ENCODE peak calls at places on chromosomes 7 and 10, in six cellular contexts. One of them, this sample, is unnamed.

GRCh38 chr7:12436896-12437535 is 33.4 kb upstream of the VWDE start:
- DNase-seq in CD8-positive, alpha-beta T cell: no peak
- DNase-seq in B cell: no peak
- DNase-seq in NB4: peak; percentile 64
- DNase-seq in WTC11: peak; percentile 51
- DNase-seq in HL-60: peak; percentile 50
- DNase-seq in this sample: no peak

GRCh38 chr10:101538481-101538880 is 49.6 kb downstream of the POLL start:
- DNase-seq in HL-60: no peak
- DNase-seq in WTC11: no peak
- DNase-seq in CD8-positive, alpha-beta T cell: no peak
- DNase-seq in NB4: no peak
- DNase-seq in B cell: no peak
- DNase-seq in this sample: no peak

GRCh38 chr10:96310359-96310669 is 6.1 kb downstream of the DNTT start:
- DNase-seq in HL-60: no peak
- DNase-seq in WTC11: no peak
- DNase-seq in NB4: no peak
- DNase-seq in CD8-positive, alpha-beta T cell: no peak
- DNase-seq in B cell: no peak
- DNase-seq in this sample: no peak

GRCh38 chr10:113554214-113554613 is 1.4 kb downstream of the HABP2 start:
- DNase-seq in CD8-positive, alpha-beta T cell: no peak
- DNase-seq in HL-60: no peak
- DNase-seq in NB4: no peak
- DNase-seq in WTC11: no peak
- DNase-seq in B cell: no peak
- DNase-seq in this sample: no peak

GRCh38 chr7:13420711-13421110 is 568.8 kb downstream of the ETV1 start:
- DNase-seq in HL-60: no peak
- DNase-seq in B cell: no peak
- DNase-seq in WTC11: no peak
- DNase-seq in CD8-positive, alpha-beta T cell: no peak
- DNase-seq in NB4: no peak
- DNase-seq in this sample: no peak

GRCh38 chr7:150567168-150567567 is at the start of gene GIMAP4:
- DNase-seq in NB4: peak; percentile 19
- DNase-seq in HL-60: no peak
- DNase-seq in B cell: no peak
- DNase-seq in CD8-positive, alpha-beta T cell: no peak
- DNase-seq in WTC11: no peak
- DNase-seq in this sample: no peak

GRCh38 chr10:26215923-26216576 is 524 bp upstream of the GAD2 start:
- DNase-seq in NB4: no peak
- DNase-seq in B cell: no peak
- DNase-seq in WTC11: peak; percentile 77
- DNase-seq in HL-60: peak; percentile 4
- DNase-seq in CD8-positive, alpha-beta T cell: no peak
- DNase-seq in this sample: peak; percentile 70

GRCh38 chr7:44698046-44698580 is 50.5 kb upstream of the ZMIZ2 start:
- DNase-seq in WTC11: no peak
- DNase-seq in HL-60: no peak
- DNase-seq in NB4: no peak
- DNase-seq in CD8-positive, alpha-beta T cell: no peak
- DNase-seq in B cell: no peak
- DNase-seq in this sample: no peak

GRCh38 chr7:121994625-121995410 is 121.9 kb downstream of the PTPRZ1 start:
- DNase-seq in NB4: peak; percentile 76
- DNase-seq in HL-60: peak; percentile 48
- DNase-seq in WTC11: peak; percentile 71
- DNase-seq in B cell: peak; percentile 51
- DNase-seq in CD8-positive, alpha-beta T cell: no peak
- DNase-seq in this sample: peak; percentile 59

GRCh38 chr10:102065561-102066420 is 642 bp downstream of the HPS6 start:
- DNase-seq in WTC11: peak; percentile 57
- DNase-seq in B cell: peak; percentile 56
- DNase-seq in HL-60: peak; percentile 28
- DNase-seq in NB4: peak; percentile 60
- DNase-seq in CD8-positive, alpha-beta T cell: no peak
- DNase-seq in this sample: peak; percentile 46

GRCh38 chr10:1183746-1184145 is 127.6 kb downstream of the WDR37 start:
- DNase-seq in HL-60: no peak
- DNase-seq in NB4: no peak
- DNase-seq in WTC11: no peak
- DNase-seq in B cell: no peak
- DNase-seq in CD8-positive, alpha-beta T cell: no peak
- DNase-seq in this sample: no peak

GRCh38 chr10:86226801-86227201 is 139.8 kb downstream of the GRID1 start:
- DNase-seq in CD8-positive, alpha-beta T cell: no peak
- DNase-seq in NB4: peak; percentile 91
- DNase-seq in HL-60: peak; percentile 95
- DNase-seq in B cell: no peak
- DNase-seq in WTC11: no peak
- DNase-seq in this sample: no peak

GRCh38 chr10:59622320-59622901 is 87.2 kb downstream of the SLC16A9 start:
- DNase-seq in CD8-positive, alpha-beta T cell: no peak
- DNase-seq in NB4: peak; percentile 60
- DNase-seq in B cell: peak; percentile 36
- DNase-seq in WTC11: peak; percentile 54
- DNase-seq in HL-60: peak; percentile 16
- DNase-seq in this sample: peak; percentile 27

GRCh38 chr10:78641693-78642092 is 427.1 kb upstream of the ZMIZ1 start:
- DNase-seq in WTC11: no peak
- DNase-seq in NB4: no peak
- DNase-seq in CD8-positive, alpha-beta T cell: no peak
- DNase-seq in HL-60: no peak
- DNase-seq in B cell: no peak
- DNase-seq in this sample: no peak

GRCh38 chr7:33700001-33700899 is 205.1 kb upstream of the BMPER start:
- DNase-seq in NB4: no peak
- DNase-seq in WTC11: no peak
- DNase-seq in B cell: no peak
- DNase-seq in CD8-positive, alpha-beta T cell: no peak
- DNase-seq in HL-60: no peak
- DNase-seq in this sample: no peak

GRCh38 chr7:24907311-24907886 is 72.6 kb downstream of the OSBPL3 start:
- DNase-seq in WTC11: no peak
- DNase-seq in HL-60: no peak
- DNase-seq in NB4: peak; percentile 55
- DNase-seq in B cell: no peak
- DNase-seq in CD8-positive, alpha-beta T cell: no peak
- DNase-seq in this sample: no peak

DNA sequence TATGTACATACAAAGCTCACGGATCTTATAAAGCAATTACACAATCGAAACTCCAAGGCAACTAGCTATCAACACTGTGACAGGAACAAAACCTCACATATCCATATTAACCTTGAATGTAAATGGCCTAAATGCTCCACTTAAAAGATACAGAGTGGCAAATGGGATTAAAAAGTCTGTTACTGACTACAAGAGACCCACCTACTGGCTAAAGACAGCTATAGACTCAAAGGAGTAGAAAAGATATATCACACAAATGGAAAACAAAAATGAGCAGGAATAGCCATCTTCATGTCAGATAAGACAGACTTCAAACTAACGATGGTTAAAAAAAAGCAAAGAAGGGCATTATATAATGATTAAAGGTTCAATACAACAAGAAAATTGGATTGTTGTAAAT is 246.7 kb downstream of the ADRA2A start:
- DNase-seq in HL-60: no peak
- DNase-seq in WTC11: no peak
- DNase-seq in NB4: peak; percentile 7
- DNase-seq in CD8-positive, alpha-beta T cell: no peak
- DNase-seq in B cell: no peak
- DNase-seq in this sample: no peak
- TF ChIP-seq CTCF in HL-60: no peak
- TF ChIP-seq CTCF in WTC11: no peak
- TF ChIP-seq CTCF in NB4: no peak
- TF ChIP-seq CTCF in CD8-positive, alpha-beta T cell: no peak
- TF ChIP-seq CTCF in B cell: no peak
- TF ChIP-seq CTCF in this sample: no peak

DNA sequence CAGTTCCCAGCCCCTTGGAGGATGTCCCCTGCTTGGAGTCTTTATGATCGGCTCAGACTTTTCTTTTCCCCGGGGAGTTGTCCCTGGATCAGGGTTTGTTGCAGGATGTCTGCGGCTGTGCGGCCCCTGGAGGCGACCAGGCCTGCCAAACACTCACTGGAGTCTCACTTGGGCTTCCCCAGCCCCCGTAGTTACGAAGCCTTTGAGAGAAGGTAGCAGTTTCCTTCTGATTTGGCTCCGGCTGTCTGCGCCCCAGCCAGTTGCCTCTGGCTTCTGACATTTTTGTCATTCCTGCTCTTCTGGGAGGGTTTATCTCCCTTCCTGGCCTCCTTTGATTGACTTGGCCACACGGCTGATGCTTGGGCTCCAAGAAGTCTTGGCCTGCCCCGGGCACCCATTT is 16.1 kb downstream of the COL26A1 start:
- DNase-seq in HL-60: no peak
- DNase-seq in CD8-positive, alpha-beta T cell: no peak
- DNase-seq in WTC11: peak; percentile 67
- DNase-seq in NB4: no peak
- DNase-seq in B cell: no peak
- DNase-seq in this sample: no peak
- TF ChIP-seq CTCF in HL-60: no peak
- TF ChIP-seq CTCF in CD8-positive, alpha-beta T cell: no peak
- TF ChIP-seq CTCF in WTC11: no peak
- TF ChIP-seq CTCF in NB4: no peak
- TF ChIP-seq CTCF in B cell: no peak
- TF ChIP-seq CTCF in this sample: no peak

GRCh38 chr7:134019251-134019650 is 107.9 kb upstream of the LRGUK start:
- DNase-seq in B cell: no peak
- DNase-seq in HL-60: no peak
- DNase-seq in CD8-positive, alpha-beta T cell: no peak
- DNase-seq in WTC11: no peak
- DNase-seq in NB4: no peak
- DNase-seq in this sample: no peak

GRCh38 chr7:134022512-134022911 is 104.6 kb upstream of the LRGUK start:
- DNase-seq in CD8-positive, alpha-beta T cell: no peak
- DNase-seq in B cell: no peak
- DNase-seq in WTC11: no peak
- DNase-seq in HL-60: no peak
- DNase-seq in NB4: no peak
- DNase-seq in this sample: no peak

GRCh38 chr7:134018321-134018720 is 108.8 kb upstream of the LRGUK start:
- DNase-seq in NB4: no peak
- DNase-seq in HL-60: no peak
- DNase-seq in WTC11: no peak
- DNase-seq in CD8-positive, alpha-beta T cell: no peak
- DNase-seq in B cell: no peak
- DNase-seq in this sample: no peak

GRCh38 chr7:134024729-134025128 is 102.4 kb upstream of the LRGUK start:
- DNase-seq in HL-60: no peak
- DNase-seq in CD8-positive, alpha-beta T cell: no peak
- DNase-seq in NB4: no peak
- DNase-seq in WTC11: no peak
- DNase-seq in B cell: no peak
- DNase-seq in this sample: no peak

DNA sequence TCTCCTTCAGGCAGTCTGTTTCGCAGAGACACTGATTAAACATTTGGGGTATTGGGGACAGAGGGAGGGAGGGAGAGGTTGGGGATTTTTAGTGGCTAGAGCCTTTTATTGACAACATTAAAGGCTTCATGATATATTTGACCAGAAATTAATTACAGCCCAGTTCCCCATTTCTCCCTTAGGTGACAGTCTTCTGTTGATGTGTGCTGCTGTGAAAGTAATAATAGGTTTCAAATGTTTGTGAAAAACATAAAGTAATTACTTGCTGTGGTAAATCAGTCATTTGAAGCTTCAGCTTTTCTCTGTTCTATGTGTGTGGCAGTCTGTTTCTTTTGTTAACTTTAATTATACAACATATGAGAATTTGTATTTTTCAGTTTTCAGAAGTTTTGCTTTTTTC is 105.3 kb upstream of the LRGUK start:
- DNase-seq in WTC11: no peak
- DNase-seq in HL-60: no peak
- DNase-seq in CD8-positive, alpha-beta T cell: no peak
- DNase-seq in NB4: no peak
- DNase-seq in B cell: no peak
- DNase-seq in this sample: no peak
- TF ChIP-seq CTCF in WTC11: no peak
- TF ChIP-seq CTCF in HL-60: no peak
- TF ChIP-seq CTCF in CD8-positive, alpha-beta T cell: no peak
- TF ChIP-seq CTCF in NB4: no peak
- TF ChIP-seq CTCF in B cell: no peak
- TF ChIP-seq CTCF in this sample: no peak

GRCh38 chr7:25947669-25948516 is 204.1 kb upstream of the NFE2L3 start:
- DNase-seq in B cell: no peak
- DNase-seq in CD8-positive, alpha-beta T cell: no peak
- DNase-seq in NB4: no peak
- DNase-seq in HL-60: no peak
- DNase-seq in WTC11: no peak
- DNase-seq in this sample: no peak

GRCh38 chr7:25950488-25951413 is 201.2 kb upstream of the NFE2L3 start:
- DNase-seq in HL-60: peak; percentile 95
- DNase-seq in NB4: peak; percentile 99
- DNase-seq in CD8-positive, alpha-beta T cell: peak; percentile 70
- DNase-seq in B cell: peak; percentile 91
- DNase-seq in WTC11: peak; percentile 95
- DNase-seq in this sample: peak; percentile 96

GRCh38 chr7:25951414-25952276 is 200.4 kb upstream of the NFE2L3 start:
- DNase-seq in HL-60: no peak
- DNase-seq in WTC11: no peak
- DNase-seq in B cell: no peak
- DNase-seq in NB4: peak; percentile 12
- DNase-seq in CD8-positive, alpha-beta T cell: no peak
- DNase-seq in this sample: no peak

GRCh38 chr7:25952277-25953057 is 199.5 kb upstream of the NFE2L3 start:
- DNase-seq in WTC11: peak; percentile 20
- DNase-seq in HL-60: no peak
- DNase-seq in CD8-positive, alpha-beta T cell: no peak
- DNase-seq in NB4: no peak
- DNase-seq in B cell: no peak
- DNase-seq in this sample: no peak

DNA sequence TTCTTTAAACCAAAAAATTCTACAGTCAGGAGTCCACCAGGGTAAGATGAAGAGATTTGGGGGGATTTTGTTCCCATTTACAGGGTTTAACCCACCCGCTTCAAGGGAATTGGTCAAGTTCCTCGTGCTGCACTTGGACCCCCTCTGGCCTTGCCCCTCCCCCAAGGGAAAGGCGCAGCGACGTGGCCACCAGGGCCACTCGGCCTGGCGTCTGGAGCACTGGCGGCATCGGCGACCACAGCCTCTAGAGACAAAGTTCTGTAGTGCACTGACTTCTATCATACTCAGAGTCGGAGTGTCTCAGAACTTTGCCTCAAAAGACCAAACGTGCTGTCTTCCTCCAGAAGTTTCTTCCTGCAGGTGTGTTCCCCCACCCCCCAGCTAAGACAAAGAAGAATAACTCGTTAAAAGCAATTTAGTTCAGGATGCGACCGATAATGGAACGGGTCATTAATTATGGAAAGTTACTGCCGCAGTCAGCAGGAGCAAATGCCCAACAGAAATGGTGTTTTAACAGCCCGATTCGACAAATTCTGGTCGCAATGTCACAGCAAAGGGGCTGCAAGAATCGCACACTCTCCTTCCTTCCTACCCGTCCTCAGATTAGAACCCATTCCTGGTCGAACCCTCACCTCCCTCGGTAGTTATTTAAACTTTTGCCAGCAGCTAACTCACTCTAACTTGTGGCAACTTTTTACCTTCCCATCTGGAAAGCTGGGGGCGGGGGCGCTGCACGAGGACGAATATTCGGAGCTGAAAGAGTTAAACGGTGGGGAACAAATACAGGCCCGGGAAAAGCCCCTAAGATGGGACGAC is 202.1 kb upstream of the NFE2L3 start:
- DNase-seq in CD8-positive, alpha-beta T cell: no peak
- DNase-seq in WTC11: peak; percentile 67
- DNase-seq in HL-60: no peak
- DNase-seq in NB4: peak; percentile 78
- DNase-seq in B cell: peak; percentile 34
- DNase-seq in this sample: no peak
- TF ChIP-seq CTCF in CD8-positive, alpha-beta T cell: no peak
- TF ChIP-seq CTCF in WTC11: no peak
- TF ChIP-seq CTCF in HL-60: no peak
- TF ChIP-seq CTCF in NB4: no peak
- TF ChIP-seq CTCF in B cell: no peak
- TF ChIP-seq CTCF in this sample: no peak

This sample was measured in GM13977.